ENCODE peak calls at places on chromosomes 11 and 22, in six cellular contexts. One of them, this sample, is unnamed.

GRCh38 chr11:22780914-22781593 is 48.5 kb downstream of the SVIP start:
- DNase-seq in amygdala: no peak
- DNase-seq in GM12865: peak
- DNase-seq in LHCN-M2: no peak
- DNase-seq in HCEC 1CT: no peak
- DNase-seq in H7: no peak
- DNase-seq in this sample: no peak

GRCh38 chr11:69211540-69212120 is 55.9 kb downstream of the SMIM38 start:
- DNase-seq in amygdala: no peak
- DNase-seq in GM12865: no peak
- DNase-seq in LHCN-M2: no peak
- DNase-seq in HCEC 1CT: no peak
- DNase-seq in H7: peak
- DNase-seq in this sample: no peak

GRCh38 chr11:117697319-117697718 is 99.7 kb downstream of the DSCAML1 start:
- DNase-seq in amygdala: no peak
- DNase-seq in GM12865: no peak
- DNase-seq in LHCN-M2: no peak
- DNase-seq in HCEC 1CT: no peak
- DNase-seq in H7: no peak
- DNase-seq in this sample: no peak

GRCh38 chr11:19935507-19935906 is 222.9 kb downstream of the NAV2 start:
- DNase-seq in amygdala: no peak
- DNase-seq in GM12865: no peak
- DNase-seq in LHCN-M2: peak
- DNase-seq in HCEC 1CT: peak
- DNase-seq in H7: peak
- DNase-seq in this sample: peak

GRCh38 chr11:16326679-16327297 is 29.6 kb downstream of the SOX6 start:
- DNase-seq in amygdala: no peak
- DNase-seq in GM12865: no peak
- DNase-seq in LHCN-M2: no peak
- DNase-seq in HCEC 1CT: no peak
- DNase-seq in H7: no peak
- DNase-seq in this sample: peak

GRCh38 chr11:44773351-44773965 is 46.7 kb downstream of the TSPAN18 start:
- DNase-seq in amygdala: no peak
- DNase-seq in GM12865: no peak
- DNase-seq in LHCN-M2: no peak
- DNase-seq in HCEC 1CT: no peak
- DNase-seq in H7: no peak
- DNase-seq in this sample: no peak

GRCh38 chr11:110053848-110054414 is 39.3 kb upstream of the ZC3H12C start:
- DNase-seq in amygdala: no peak
- DNase-seq in GM12865: no peak
- DNase-seq in LHCN-M2: no peak
- DNase-seq in HCEC 1CT: no peak
- DNase-seq in H7: no peak
- DNase-seq in this sample: no peak

GRCh38 chr11:79708319-79708928 is 267.6 kb upstream of the TENM4 start:
- DNase-seq in amygdala: no peak
- DNase-seq in GM12865: peak
- DNase-seq in LHCN-M2: peak
- DNase-seq in HCEC 1CT: peak
- DNase-seq in H7: peak
- DNase-seq in this sample: peak

GRCh38 chr22:46390652-46391301 is 55.3 kb downstream of the TRMU start:
- DNase-seq in amygdala: peak
- DNase-seq in GM12865: no peak
- DNase-seq in LHCN-M2: peak
- DNase-seq in HCEC 1CT: peak
- DNase-seq in H7: peak
- DNase-seq in this sample: no peak

GRCh38 chr11:86108146-86108545 is 39.3 kb upstream of the PICALM start:
- DNase-seq in amygdala: no peak
- DNase-seq in GM12865: no peak
- DNase-seq in LHCN-M2: no peak
- DNase-seq in HCEC 1CT: no peak
- DNase-seq in H7: no peak
- DNase-seq in this sample: no peak

GRCh38 chr22:49271369-49271727 is 556.3 kb downstream of the BRD1 start:
- DNase-seq in amygdala: no peak
- DNase-seq in GM12865: no peak
- DNase-seq in LHCN-M2: no peak
- DNase-seq in HCEC 1CT: no peak
- DNase-seq in H7: no peak
- DNase-seq in this sample: no peak

GRCh38 chr11:87252869-87253268 is 215.1 kb downstream of the TMEM135 start:
- DNase-seq in amygdala: no peak
- DNase-seq in GM12865: no peak
- DNase-seq in LHCN-M2: peak
- DNase-seq in HCEC 1CT: peak
- DNase-seq in H7: no peak
- DNase-seq in this sample: no peak

GRCh38 chr22:38352436-38352835 is 35.2 kb upstream of the CSNK1E start:
- DNase-seq in amygdala: no peak
- DNase-seq in GM12865: no peak
- DNase-seq in LHCN-M2: no peak
- DNase-seq in HCEC 1CT: no peak
- DNase-seq in H7: peak
- DNase-seq in this sample: no peak